ENCODE peak calls at places on chromosome 16, in eight cellular contexts. P is activated effector memory CD4-positive, alpha-beta T cell treated with anti-CD3 and anti-CD28 coated beads, Interleukin-2, amount 50 U/mL, for 16 hours; A is AG08395; I is activated CD8-positive, alpha-beta memory T cell treated with anti-CD3 and anti-CD28 coated beads for 1 hour; M is EH; V is brain pericyte; Z is mesenteric fat pad; B is RWPE1. X is an unnamed sample.

GRCh38 chr16:9650284-9650683 is 531.9 kb downstream of the GRIN2A start:
- DNase-seq in P (no peak), V (no peak), I (no peak), M (no peak), Z (no peak), B (no peak), A (no peak), X (no peak)

GRCh38 chr16:86517652-86518258 is 7.4 kb downstream of the FOXF1 start:
- DNase-seq in I (no peak), A (peak; percentile 82), M (peak; percentile 74), B (peak; percentile 58), P (no peak), V (no peak), Z (no peak), X (no peak)

GRCh38 chr16:66418165-66418962 is 8.7 kb upstream of the BEAN1 start:
- DNase-seq in P (no peak), M (no peak), B (no peak), I (no peak), V (no peak), Z (no peak), A (no peak), X (no peak)

GRCh38 chr16:88194397-88195020 is 188.2 kb upstream of the ZNF469 start:
- DNase-seq in M (peak; percentile 30), V (no peak), P (no peak), Z (peak; percentile 87), B (no peak), A (peak; percentile 53), I (no peak), X (no peak)

GRCh38 chr16:68651136-68651535 is 6.0 kb downstream of the CDH3 start:
- DNase-seq in M (no peak), B (no peak), V (no peak), I (no peak), A (no peak), P (no peak), Z (no peak), X (no peak)

GRCh38 chr16:49834496-49835009 is 21.4 kb downstream of the ZNF423 start:
- DNase-seq in B (no peak), V (peak; percentile 58), M (no peak), I (no peak), P (no peak), Z (no peak), A (no peak), X (no peak)

GRCh38 chr16:28486266-28486665 is 5.6 kb downstream of the CLN3 start:
- DNase-seq in B (no peak), A (no peak), V (no peak), P (no peak), I (no peak), M (no peak), Z (no peak), X (no peak)

GRCh38 chr16:66427871-66428681 is 981 bp downstream of the BEAN1 start:
- DNase-seq in A (no peak), V (no peak), I (no peak), M (peak; percentile 14), B (no peak), P (no peak), Z (peak; percentile 84), X (no peak)

GRCh38 chr16:84481051-84481735 is 23.3 kb downstream of the MEAK7 start:
- DNase-seq in V (no peak), I (no peak), B (no peak), Z (peak; percentile 84), A (no peak), P (no peak), M (no peak), X (no peak)

GRCh38 chr16:1863681-1864460 is 8.1 kb downstream of the MEIOB start:
- DNase-seq in A (no peak), V (no peak), Z (no peak), P (no peak), B (no peak), I (no peak), M (peak; percentile 58), X (no peak)

GRCh38 chr16:83138512-83138911 is 511.7 kb downstream of the CDH13 start:
- DNase-seq in Z (no peak), P (no peak), A (no peak), V (no peak), I (no peak), B (no peak), M (no peak), X (no peak)

GRCh38 chr16:81779540-81780320 is 639 bp downstream of the PLCG2 start:
- DNase-seq in B (no peak), M (no peak), A (no peak), V (no peak), Z (no peak), I (no peak), P (no peak), X (no peak)

GRCh38 chr16:70664325-70665112 is 18.2 kb downstream of the IL34 start:
- DNase-seq in I (no peak), M (no peak), A (no peak), Z (no peak), P (no peak), V (no peak), B (no peak), X (no peak)

GRCh38 chr16:83814654-83814985 is 6.8 kb downstream of the HSBP1 start:
- DNase-seq in A (peak; percentile 56), Z (no peak), V (no peak), M (no peak), I (no peak), B (no peak), P (no peak), X (no peak)

GRCh38 chr16:55567382-55567781 is 898 bp downstream of the CAPNS2 start:
- DNase-seq in I (no peak), B (peak; percentile 20), V (no peak), A (no peak), Z (no peak), P (no peak), M (peak; percentile 48), X (no peak)

GRCh38 chr16:85306071-85306792 is 194.0 kb upstream of the CIBAR2 start:
- DNase-seq in B (peak; percentile 80), I (peak; percentile 52), V (no peak), M (peak; percentile 88), Z (peak; percentile 94), P (peak; percentile 86), A (peak; percentile 66), X (no peak)

GRCh38 chr16:76194621-76195015 is 82.6 kb upstream of the CNTNAP4 start:
- DNase-seq in M (no peak), V (no peak), Z (no peak), I (no peak), P (no peak), B (peak; percentile 55), A (no peak), X (no peak)

X was measured in NCI-H1930.